ENCODE peak calls at places on chromosomes 16 and 17, in ten cellular contexts. One of them, this sample, is unnamed.

GRCh38 chr16:84331998-84332780 is 36.1 kb upstream of the ATP2C2 start:
- DNase-seq in cardiac fibroblast: no peak
- DNase-seq in T-helper 2 cell: no peak
- DNase-seq in ELR: peak; percentile 39
- DNase-seq in posterior vena cava: peak; percentile 45
- DNase-seq in heart right ventricle: no peak
- DNase-seq in psoas muscle: no peak
- DNase-seq in central memory CD4-positive, alpha-beta T cell: no peak
- DNase-seq in stimulated activated CD8-positive, alpha-beta memory T cell treated with anti-CD3 and anti-CD28 coated beads, Interleukin-15, amount 100 ng/mL, for 48 hours: no peak
- DNase-seq in transverse colon: no peak
- DNase-seq in this sample: no peak

GRCh38 chr16:67547423-67548264 is 14.7 kb upstream of the CTCF start:
- DNase-seq in cardiac fibroblast: no peak
- DNase-seq in stimulated activated CD8-positive, alpha-beta memory T cell treated with anti-CD3 and anti-CD28 coated beads, Interleukin-15, amount 100 ng/mL, for 48 hours: no peak
- DNase-seq in heart right ventricle: no peak
- DNase-seq in central memory CD4-positive, alpha-beta T cell: peak; percentile 62
- DNase-seq in ELR: no peak
- DNase-seq in T-helper 2 cell: peak; percentile 53
- DNase-seq in transverse colon: peak; percentile 60
- DNase-seq in psoas muscle: no peak
- DNase-seq in posterior vena cava: peak; percentile 80
- DNase-seq in this sample: no peak

GRCh38 chr17:58753026-58753425 is 2.6 kb upstream of the PPM1E start:
- DNase-seq in ELR: no peak
- DNase-seq in T-helper 2 cell: no peak
- DNase-seq in cardiac fibroblast: no peak
- DNase-seq in posterior vena cava: no peak
- DNase-seq in heart right ventricle: no peak
- DNase-seq in psoas muscle: no peak
- DNase-seq in transverse colon: no peak
- DNase-seq in stimulated activated CD8-positive, alpha-beta memory T cell treated with anti-CD3 and anti-CD28 coated beads, Interleukin-15, amount 100 ng/mL, for 48 hours: no peak
- DNase-seq in central memory CD4-positive, alpha-beta T cell: no peak
- DNase-seq in this sample: no peak

GRCh38 chr16:85557083-85557975 is 55.8 kb upstream of the GSE1 start:
- DNase-seq in posterior vena cava: no peak
- DNase-seq in heart right ventricle: no peak
- DNase-seq in T-helper 2 cell: peak; percentile 24
- DNase-seq in psoas muscle: no peak
- DNase-seq in ELR: peak; percentile 49
- DNase-seq in stimulated activated CD8-positive, alpha-beta memory T cell treated with anti-CD3 and anti-CD28 coated beads, Interleukin-15, amount 100 ng/mL, for 48 hours: no peak
- DNase-seq in central memory CD4-positive, alpha-beta T cell: peak; percentile 23
- DNase-seq in transverse colon: peak; percentile 71
- DNase-seq in cardiac fibroblast: no peak
- DNase-seq in this sample: peak; percentile 34

GRCh38 chr17:74547736-74548135 is 1.8 kb upstream of the CD300C start:
- DNase-seq in psoas muscle: no peak
- DNase-seq in T-helper 2 cell: no peak
- DNase-seq in heart right ventricle: no peak
- DNase-seq in central memory CD4-positive, alpha-beta T cell: no peak
- DNase-seq in transverse colon: no peak
- DNase-seq in cardiac fibroblast: no peak
- DNase-seq in stimulated activated CD8-positive, alpha-beta memory T cell treated with anti-CD3 and anti-CD28 coated beads, Interleukin-15, amount 100 ng/mL, for 48 hours: no peak
- DNase-seq in ELR: peak; percentile 6
- DNase-seq in posterior vena cava: peak; percentile 50
- DNase-seq in this sample: peak; percentile 11

GRCh38 chr17:73545633-73546032 is 98.6 kb downstream of the SDK2 start:
- DNase-seq in ELR: no peak
- DNase-seq in cardiac fibroblast: no peak
- DNase-seq in T-helper 2 cell: no peak
- DNase-seq in transverse colon: no peak
- DNase-seq in heart right ventricle: no peak
- DNase-seq in posterior vena cava: no peak
- DNase-seq in psoas muscle: no peak
- DNase-seq in stimulated activated CD8-positive, alpha-beta memory T cell treated with anti-CD3 and anti-CD28 coated beads, Interleukin-15, amount 100 ng/mL, for 48 hours: no peak
- DNase-seq in central memory CD4-positive, alpha-beta T cell: no peak
- DNase-seq in this sample: no peak

GRCh38 chr17:77425791-77426641 is 285.2 kb downstream of the SEC14L1 start:
- DNase-seq in stimulated activated CD8-positive, alpha-beta memory T cell treated with anti-CD3 and anti-CD28 coated beads, Interleukin-15, amount 100 ng/mL, for 48 hours: peak; percentile 36
- DNase-seq in transverse colon: peak; percentile 76
- DNase-seq in central memory CD4-positive, alpha-beta T cell: peak; percentile 46
- DNase-seq in heart right ventricle: no peak
- DNase-seq in T-helper 2 cell: no peak
- DNase-seq in posterior vena cava: peak; percentile 84
- DNase-seq in psoas muscle: no peak
- DNase-seq in ELR: peak; percentile 92
- DNase-seq in cardiac fibroblast: peak; percentile 86
- DNase-seq in this sample: peak; percentile 76

GRCh38 chr16:1494711-1495110 is 1.6 kb downstream of the TELO2 start:
- DNase-seq in posterior vena cava: no peak
- DNase-seq in transverse colon: no peak
- DNase-seq in stimulated activated CD8-positive, alpha-beta memory T cell treated with anti-CD3 and anti-CD28 coated beads, Interleukin-15, amount 100 ng/mL, for 48 hours: no peak
- DNase-seq in cardiac fibroblast: peak; percentile 11
- DNase-seq in heart right ventricle: peak; percentile 65
- DNase-seq in central memory CD4-positive, alpha-beta T cell: no peak
- DNase-seq in ELR: no peak
- DNase-seq in psoas muscle: peak; percentile 79
- DNase-seq in T-helper 2 cell: no peak
- DNase-seq in this sample: no peak

GRCh38 chr16:24255446-24256352 is at the start of gene CACNG3:
- DNase-seq in transverse colon: peak; percentile 9
- DNase-seq in psoas muscle: no peak
- DNase-seq in heart right ventricle: peak; percentile 36
- DNase-seq in central memory CD4-positive, alpha-beta T cell: peak; percentile 22
- DNase-seq in stimulated activated CD8-positive, alpha-beta memory T cell treated with anti-CD3 and anti-CD28 coated beads, Interleukin-15, amount 100 ng/mL, for 48 hours: peak; percentile 45
- DNase-seq in ELR: peak; percentile 29
- DNase-seq in T-helper 2 cell: peak; percentile 39
- DNase-seq in posterior vena cava: peak; percentile 80
- DNase-seq in cardiac fibroblast: peak; percentile 32
- DNase-seq in this sample: peak; percentile 61

GRCh38 chr16:78684040-78684611 is 584.7 kb downstream of the WWOX start:
- DNase-seq in stimulated activated CD8-positive, alpha-beta memory T cell treated with anti-CD3 and anti-CD28 coated beads, Interleukin-15, amount 100 ng/mL, for 48 hours: no peak
- DNase-seq in ELR: no peak
- DNase-seq in posterior vena cava: peak; percentile 91
- DNase-seq in central memory CD4-positive, alpha-beta T cell: no peak
- DNase-seq in heart right ventricle: peak; percentile 54
- DNase-seq in psoas muscle: peak; percentile 91
- DNase-seq in T-helper 2 cell: no peak
- DNase-seq in transverse colon: peak; percentile 28
- DNase-seq in cardiac fibroblast: peak; percentile 89
- DNase-seq in this sample: peak; percentile 84

GRCh38 chr17:7215136-7215638 is 4.4 kb downstream of the DLG4 start:
- DNase-seq in heart right ventricle: no peak
- DNase-seq in central memory CD4-positive, alpha-beta T cell: no peak
- DNase-seq in ELR: no peak
- DNase-seq in cardiac fibroblast: no peak
- DNase-seq in T-helper 2 cell: no peak
- DNase-seq in psoas muscle: no peak
- DNase-seq in transverse colon: no peak
- DNase-seq in stimulated activated CD8-positive, alpha-beta memory T cell treated with anti-CD3 and anti-CD28 coated beads, Interleukin-15, amount 100 ng/mL, for 48 hours: no peak
- DNase-seq in posterior vena cava: peak; percentile 73
- DNase-seq in this sample: no peak

GRCh38 chr16:22670044-22670536 is 143.9 kb upstream of the HS3ST2 start:
- DNase-seq in psoas muscle: no peak
- DNase-seq in transverse colon: no peak
- DNase-seq in ELR: no peak
- DNase-seq in central memory CD4-positive, alpha-beta T cell: no peak
- DNase-seq in cardiac fibroblast: peak; percentile 29
- DNase-seq in heart right ventricle: no peak
- DNase-seq in stimulated activated CD8-positive, alpha-beta memory T cell treated with anti-CD3 and anti-CD28 coated beads, Interleukin-15, amount 100 ng/mL, for 48 hours: no peak
- DNase-seq in T-helper 2 cell: no peak
- DNase-seq in posterior vena cava: no peak
- DNase-seq in this sample: no peak

GRCh38 chr17:29066603-29067002 is 23.7 kb downstream of the PIPOX start:
- DNase-seq in posterior vena cava: no peak
- DNase-seq in T-helper 2 cell: no peak
- DNase-seq in central memory CD4-positive, alpha-beta T cell: no peak
- DNase-seq in transverse colon: no peak
- DNase-seq in stimulated activated CD8-positive, alpha-beta memory T cell treated with anti-CD3 and anti-CD28 coated beads, Interleukin-15, amount 100 ng/mL, for 48 hours: no peak
- DNase-seq in psoas muscle: no peak
- DNase-seq in ELR: no peak
- DNase-seq in heart right ventricle: no peak
- DNase-seq in cardiac fibroblast: no peak
- DNase-seq in this sample: no peak

GRCh38 chr16:78812582-78812981 is 713.1 kb downstream of the WWOX start:
- DNase-seq in stimulated activated CD8-positive, alpha-beta memory T cell treated with anti-CD3 and anti-CD28 coated beads, Interleukin-15, amount 100 ng/mL, for 48 hours: no peak
- DNase-seq in cardiac fibroblast: no peak
- DNase-seq in psoas muscle: no peak
- DNase-seq in heart right ventricle: no peak
- DNase-seq in central memory CD4-positive, alpha-beta T cell: no peak
- DNase-seq in posterior vena cava: no peak
- DNase-seq in transverse colon: no peak
- DNase-seq in ELR: no peak
- DNase-seq in T-helper 2 cell: no peak
- DNase-seq in this sample: no peak

GRCh38 chr16:81723098-81723723 is 55.9 kb upstream of the PLCG2 start:
- DNase-seq in T-helper 2 cell: no peak
- DNase-seq in central memory CD4-positive, alpha-beta T cell: peak; percentile 67
- DNase-seq in psoas muscle: no peak
- DNase-seq in cardiac fibroblast: peak; percentile 89
- DNase-seq in stimulated activated CD8-positive, alpha-beta memory T cell treated with anti-CD3 and anti-CD28 coated beads, Interleukin-15, amount 100 ng/mL, for 48 hours: no peak
- DNase-seq in transverse colon: no peak
- DNase-seq in ELR: peak; percentile 91
- DNase-seq in heart right ventricle: peak; percentile 75
- DNase-seq in posterior vena cava: peak; percentile 23
- DNase-seq in this sample: peak; percentile 10

This sample was measured in MG63.